ENCODE peak calls at places on chromosomes 2 and 18, in five cellular contexts. T, X, U, H and N are unnamed samples.

GRCh38 chr2:199757466-199757865 is 93.5 kb downstream of the FTCDNL1 start:
- DNase-seq in T (no peak), X (no peak), U (no peak), H (no peak), N (no peak)

GRCh38 chr2:224518806-224519580 is 66.2 kb downstream of the CUL3 start:
- DNase-seq in T (no peak), X (no peak), U (no peak), H (no peak), N (no peak)

GRCh38 chr2:201452058-201452736 is 657 bp downstream of the STRADB start:
- DNase-seq in T (no peak), X (no peak), U (no peak), H (no peak), N (no peak)

GRCh38 chr18:49618741-49619392 is 57.0 kb downstream of the LIPG start:
- DNase-seq in T (no peak), X (no peak), U (no peak), H (no peak), N (no peak)

GRCh38 chr2:69177785-69178636 is 165.0 kb downstream of the ANTXR1 start:
- DNase-seq in T (peak), X (peak), U (peak), H (peak), N (no peak)

GRCh38 chr2:111057045-111057444 is 63.7 kb upstream of the BCL2L11 start:
- DNase-seq in T (no peak), X (no peak), U (no peak), H (no peak), N (no peak)

GRCh38 chr2:104568247-104568646 is 285.7 kb upstream of the POU3F3 start:
- DNase-seq in T (no peak), X (no peak), U (no peak), H (no peak), N (no peak)

GRCh38 chr2:118251427-118251826 is 163.2 kb downstream of the INSIG2 start:
- DNase-seq in T (no peak), X (no peak), U (no peak), H (no peak), N (no peak)

GRCh38 chr2:158688722-158689121 is 106.4 kb upstream of the DAPL1 start:
- DNase-seq in T (no peak), X (no peak), U (no peak), H (no peak), N (no peak)

GRCh38 chr2:205270689-205271088 is 411.6 kb upstream of the NRP2 start:
- DNase-seq in T (no peak), X (peak), U (no peak), H (no peak), N (no peak)

GRCh38 chr18:59263566-59264135 is 9.6 kb downstream of the RAX start:
- DNase-seq in T (no peak), X (no peak), U (no peak), H (no peak), N (no peak)
- TF ChIP-seq EZH2 in T (no peak), X (no peak), U (no peak), H (no peak), N (no peak)

GRCh38 chr2:26072925-26073768 is 39.3 kb downstream of the RAB10 start:
- DNase-seq in T (peak), X (peak), U (no peak), H (no peak), N (no peak)

GRCh38 chr2:26075173-26075572 is 41.3 kb downstream of the RAB10 start:
- DNase-seq in T (peak), X (no peak), U (no peak), H (no peak), N (no peak)

GRCh38 chr2:26076001-26076587 is 42.2 kb downstream of the RAB10 start:
- DNase-seq in T (no peak), X (peak), U (no peak), H (no peak), N (no peak)

GRCh38 chr2:26070684-26071189 is 36.9 kb downstream of the RAB10 start:
- DNase-seq in T (no peak), X (no peak), U (no peak), H (no peak), N (no peak)

GRCh38 chr2:26073830-26074229 is 39.9 kb downstream of the RAB10 start:
- DNase-seq in T (no peak), X (peak), U (no peak), H (no peak), N (no peak)
- TF ChIP-seq ZNF274 in T (no peak), X (no peak), U (no peak), H (no peak), N (no peak)

DNA sequence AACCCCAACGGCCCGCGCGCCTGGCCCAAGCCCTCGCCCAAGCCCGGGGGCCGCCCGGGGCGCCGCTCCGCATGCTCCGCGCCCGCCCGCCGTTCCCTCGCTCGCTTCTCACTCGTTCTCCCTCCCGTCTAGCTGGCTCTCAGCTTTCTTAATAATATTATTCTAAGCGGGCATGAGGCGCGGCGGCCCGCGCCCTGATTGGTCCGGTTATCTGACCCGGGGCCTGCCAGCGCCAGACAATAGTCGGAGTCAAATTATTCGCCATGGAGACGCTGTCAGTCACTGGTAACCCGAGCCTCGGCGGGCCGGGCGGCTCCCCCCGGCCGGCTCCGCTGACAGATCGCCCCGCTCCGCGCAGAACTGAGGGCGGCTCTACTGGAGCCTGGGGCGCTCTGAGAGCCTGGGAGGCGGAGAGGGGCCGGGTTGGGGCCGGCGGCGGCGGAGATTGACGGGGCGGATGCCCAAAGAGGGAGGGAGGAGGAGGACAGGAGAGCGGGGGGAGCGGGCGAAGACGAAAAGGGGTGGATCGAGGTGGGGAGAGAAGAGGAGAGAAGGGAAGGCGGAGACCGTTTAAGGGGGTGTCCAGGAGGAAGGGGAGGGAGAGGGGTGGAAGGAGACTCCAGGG is at the start of gene SIX2:
- DNase-seq in T (no peak), X (peak), U (peak), H (peak), N (no peak)
- TF ChIP-seq EZH2 in T (no peak), X (no peak), U (no peak), H (no peak), N (no peak)

GRCh38 chr18:29307231-29307630 is 1130.3 kb upstream of the CDH2 start:
- DNase-seq in T (no peak), X (no peak), U (no peak), H (no peak), N (no peak)
- TF ChIP-seq ZNF274 in T (no peak), X (no peak), U (no peak), H (no peak), N (no peak)